ENCODE peak calls at places on chromosome 19, in nine cellular contexts. One of them, this sample, is unnamed.

GRCh38 chr19:46766569-46767317 is 20.5 kb upstream of the STRN4 start:
- DNase-seq in fibroblast of the conjunctiva: no peak
- DNase-seq in HT1080: peak
- DNase-seq in activated gamma-delta T cell treated with anti-CD3 and anti-CD28 coated beads, Interleukin-2, amount 50 U/mL, for 16 hours: peak
- DNase-seq in NCI-H1105: no peak
- DNase-seq in activated CD4-positive, CD25-positive, alpha-beta regulatory T cell treated with anti-CD3 and anti-CD28 coated beads, Interleukin-2, amount 50 U/mL, for 72 hours: peak
- DNase-seq in WTC11: peak
- DNase-seq in brain pericyte: no peak
- DNase-seq in GM23248: peak
- DNase-seq in this sample: no peak

GRCh38 chr19:38665950-38666661 is 18.7 kb downstream of the ACTN4 start:
- DNase-seq in fibroblast of the conjunctiva: no peak
- DNase-seq in HT1080: no peak
- DNase-seq in activated gamma-delta T cell treated with anti-CD3 and anti-CD28 coated beads, Interleukin-2, amount 50 U/mL, for 16 hours: no peak
- DNase-seq in NCI-H1105: no peak
- DNase-seq in activated CD4-positive, CD25-positive, alpha-beta regulatory T cell treated with anti-CD3 and anti-CD28 coated beads, Interleukin-2, amount 50 U/mL, for 72 hours: no peak
- DNase-seq in WTC11: peak
- DNase-seq in brain pericyte: no peak
- DNase-seq in GM23248: peak
- DNase-seq in this sample: no peak

GRCh38 chr19:46251415-46251814 is 21.9 kb downstream of the IGFL1 start:
- DNase-seq in fibroblast of the conjunctiva: no peak
- DNase-seq in HT1080: no peak
- DNase-seq in activated gamma-delta T cell treated with anti-CD3 and anti-CD28 coated beads, Interleukin-2, amount 50 U/mL, for 16 hours: no peak
- DNase-seq in NCI-H1105: no peak
- DNase-seq in activated CD4-positive, CD25-positive, alpha-beta regulatory T cell treated with anti-CD3 and anti-CD28 coated beads, Interleukin-2, amount 50 U/mL, for 72 hours: no peak
- DNase-seq in WTC11: no peak
- DNase-seq in brain pericyte: no peak
- DNase-seq in GM23248: no peak
- DNase-seq in this sample: no peak

GRCh38 chr19:30161770-30162169 is 210.4 kb upstream of the ZNF536 start:
- DNase-seq in fibroblast of the conjunctiva: no peak
- DNase-seq in HT1080: no peak
- DNase-seq in activated gamma-delta T cell treated with anti-CD3 and anti-CD28 coated beads, Interleukin-2, amount 50 U/mL, for 16 hours: no peak
- DNase-seq in NCI-H1105: no peak
- DNase-seq in activated CD4-positive, CD25-positive, alpha-beta regulatory T cell treated with anti-CD3 and anti-CD28 coated beads, Interleukin-2, amount 50 U/mL, for 72 hours: no peak
- DNase-seq in WTC11: no peak
- DNase-seq in brain pericyte: no peak
- DNase-seq in GM23248: no peak
- DNase-seq in this sample: no peak

GRCh38 chr19:662962-663681 is at the start of gene RNF126:
- DNase-seq in fibroblast of the conjunctiva: peak
- DNase-seq in HT1080: peak
- DNase-seq in activated gamma-delta T cell treated with anti-CD3 and anti-CD28 coated beads, Interleukin-2, amount 50 U/mL, for 16 hours: peak
- DNase-seq in NCI-H1105: peak
- DNase-seq in activated CD4-positive, CD25-positive, alpha-beta regulatory T cell treated with anti-CD3 and anti-CD28 coated beads, Interleukin-2, amount 50 U/mL, for 72 hours: peak
- DNase-seq in WTC11: peak
- DNase-seq in brain pericyte: no peak
- DNase-seq in GM23248: peak
- DNase-seq in this sample: peak

GRCh38 chr19:12647047-12647446 is 19.5 kb downstream of the MAN2B1 start:
- DNase-seq in fibroblast of the conjunctiva: no peak
- DNase-seq in HT1080: no peak
- DNase-seq in activated gamma-delta T cell treated with anti-CD3 and anti-CD28 coated beads, Interleukin-2, amount 50 U/mL, for 16 hours: no peak
- DNase-seq in NCI-H1105: peak
- DNase-seq in activated CD4-positive, CD25-positive, alpha-beta regulatory T cell treated with anti-CD3 and anti-CD28 coated beads, Interleukin-2, amount 50 U/mL, for 72 hours: no peak
- DNase-seq in WTC11: no peak
- DNase-seq in brain pericyte: no peak
- DNase-seq in GM23248: no peak
- DNase-seq in this sample: no peak

GRCh38 chr19:3801412-3802096 is 15.4 kb upstream of the MATK start:
- DNase-seq in fibroblast of the conjunctiva: no peak
- DNase-seq in HT1080: no peak
- DNase-seq in activated gamma-delta T cell treated with anti-CD3 and anti-CD28 coated beads, Interleukin-2, amount 50 U/mL, for 16 hours: peak
- DNase-seq in NCI-H1105: peak
- DNase-seq in activated CD4-positive, CD25-positive, alpha-beta regulatory T cell treated with anti-CD3 and anti-CD28 coated beads, Interleukin-2, amount 50 U/mL, for 72 hours: peak
- DNase-seq in WTC11: peak
- DNase-seq in brain pericyte: no peak
- DNase-seq in GM23248: peak
- DNase-seq in this sample: peak

GRCh38 chr19:11375143-11375948 is 880 bp downstream of the SWSAP1 start:
- DNase-seq in fibroblast of the conjunctiva: no peak
- DNase-seq in HT1080: no peak
- DNase-seq in activated gamma-delta T cell treated with anti-CD3 and anti-CD28 coated beads, Interleukin-2, amount 50 U/mL, for 16 hours: peak
- DNase-seq in NCI-H1105: peak
- DNase-seq in activated CD4-positive, CD25-positive, alpha-beta regulatory T cell treated with anti-CD3 and anti-CD28 coated beads, Interleukin-2, amount 50 U/mL, for 72 hours: peak
- DNase-seq in WTC11: peak
- DNase-seq in brain pericyte: no peak
- DNase-seq in GM23248: no peak
- DNase-seq in this sample: peak